ENCODE peak calls at places on chromosomes 12 and 14, in five cellular contexts. P is H9, Q is H1, H is neuronal stem cell, L is trophoblast cell. J is an unnamed sample.

GRCh38 chr14:59267046-59267445 is 78.6 kb downstream of the DAAM1 start:
- DNase-seq in P (no peak), Q (no peak), H (no peak), L (no peak), J (no peak)

GRCh38 chr14:55302770-55303472 is 31.7 kb downstream of the FBXO34 start:
- DNase-seq in P (no peak), Q (no peak), H (no peak), L (no peak), J (no peak)

GRCh38 chr12:95473440-95473946 is 459 bp upstream of the METAP2 start:
- DNase-seq in P (peak), Q (no peak), H (peak), L (peak), J (peak)

GRCh38 chr14:105436891-105437722 is 17.5 kb downstream of the MTA1 start:
- DNase-seq in P (no peak), Q (no peak), H (no peak), L (no peak), J (no peak)

GRCh38 chr12:69563166-69563762 is 22.0 kb upstream of the CCT2 start:
- DNase-seq in P (no peak), Q (no peak), H (no peak), L (no peak), J (no peak)

GRCh38 chr14:78131616-78132015 is 38.6 kb upstream of the NRXN3 start:
- DNase-seq in P (no peak), Q (no peak), H (no peak), L (no peak), J (no peak)

GRCh38 chr12:57012600-57013465 is 3.5 kb downstream of the TAC3 start:
- DNase-seq in P (no peak), Q (no peak), H (no peak), L (no peak), J (no peak)

GRCh38 chr12:114827460-114827859 is 143.5 kb upstream of the TBX3 start:
- DNase-seq in P (no peak), Q (no peak), H (no peak), L (no peak), J (no peak)

GRCh38 chr12:43590307-43590706 is 38.3 kb upstream of the ADAMTS20 start:
- DNase-seq in P (no peak), Q (no peak), H (no peak), L (no peak), J (no peak)

GRCh38 chr14:101784631-101785030 is 23.1 kb downstream of the PPP2R5C start:
- DNase-seq in P (no peak), Q (no peak), H (no peak), L (no peak), J (no peak)

GRCh38 chr14:36942522-36943245 is 229.7 kb downstream of the SLC25A21 start:
- DNase-seq in P (no peak), Q (no peak), H (no peak), L (no peak), J (peak)

GRCh38 chr12:100199347-100200136 is 1.1 kb upstream of the ACTR6 start:
- DNase-seq in P (peak), Q (peak), H (peak), L (peak), J (no peak)

GRCh38 chr14:34012978-34013713 is 62.3 kb upstream of the EGLN3 start:
- DNase-seq in P (no peak), Q (no peak), H (no peak), L (peak), J (no peak)

GRCh38 chr12:66636771-66637170 is 42.1 kb downstream of the GRIP1 start:
- DNase-seq in P (no peak), Q (no peak), H (no peak), L (no peak), J (peak)

GRCh38 chr14:72683787-72684186 is 210.1 kb downstream of the DPF3 start:
- DNase-seq in P (no peak), Q (no peak), H (no peak), L (no peak), J (no peak)

GRCh38 chr12:97324471-97324870 is 138.1 kb upstream of the RMST start:
- DNase-seq in P (no peak), Q (peak), H (no peak), L (no peak), J (no peak)

GRCh38 chr12:90257927-90258624 is 549.4 kb upstream of the ATP2B1 start:
- DNase-seq in P (no peak), Q (no peak), H (no peak), L (no peak), J (no peak)

GRCh38 chr14:94330857-94331256 is 7.7 kb upstream of the SERPINA6 start:
- DNase-seq in P (no peak), Q (peak), H (no peak), L (no peak), J (no peak)

GRCh38 chr12:52277486-52278245 is 3.2 kb downstream of the KRT86 start:
- DNase-seq in P (peak), Q (no peak), H (no peak), L (no peak), J (no peak)

GRCh38 chr14:31927348-31927826 is 149.7 kb upstream of the ARHGAP5 start:
- DNase-seq in P (peak), Q (no peak), H (no peak), L (peak), J (peak)

GRCh38 chr14:88562831-88563686 is at the start of gene ZC3H14:
- DNase-seq in P (peak), Q (peak), H (peak), L (peak), J (peak)

GRCh38 chr12:25130741-25131188 is 64.2 kb downstream of the DNAI7 start:
- DNase-seq in P (no peak), Q (no peak), H (peak), L (peak), J (peak)

GRCh38 chr14:71166434-71166833 is 259.2 kb downstream of the PCNX1 start:
- DNase-seq in P (no peak), Q (no peak), H (no peak), L (peak), J (no peak)

GRCh38 chr12:26360062-26360461 is 164.7 kb downstream of the SSPN start:
- DNase-seq in P (no peak), Q (no peak), H (no peak), L (no peak), J (no peak)

GRCh38 chr12:12724421-12725085 is 7.4 kb downstream of the CDKN1B start:
- DNase-seq in P (no peak), Q (peak), H (no peak), L (peak), J (peak)

GRCh38 chr12:15931590-15932053 is 20.5 kb downstream of the DERA start:
- DNase-seq in P (no peak), Q (no peak), H (no peak), L (no peak), J (no peak)

GRCh38 chr14:99069946-99070345 is 202.1 kb downstream of the BCL11B start:
- DNase-seq in P (peak), Q (peak), H (no peak), L (no peak), J (no peak)

GRCh38 chr12:38162013-38162412 is 154.6 kb upstream of the ALG10B start:
- DNase-seq in P (no peak), Q (no peak), H (no peak), L (no peak), J (no peak)

GRCh38 chr12:68611094-68611818 is 557 bp downstream of the RAP1B start:
- DNase-seq in P (peak), Q (peak), H (peak), L (peak), J (peak)

GRCh38 chr12:112680993-112681392 is 110.6 kb upstream of the RPH3A start:
- DNase-seq in P (no peak), Q (no peak), H (no peak), L (no peak), J (no peak)

GRCh38 chr12:76859621-76860020 is 19.2 kb downstream of the CSRP2 start:
- DNase-seq in P (no peak), Q (no peak), H (no peak), L (no peak), J (no peak)

DNA sequence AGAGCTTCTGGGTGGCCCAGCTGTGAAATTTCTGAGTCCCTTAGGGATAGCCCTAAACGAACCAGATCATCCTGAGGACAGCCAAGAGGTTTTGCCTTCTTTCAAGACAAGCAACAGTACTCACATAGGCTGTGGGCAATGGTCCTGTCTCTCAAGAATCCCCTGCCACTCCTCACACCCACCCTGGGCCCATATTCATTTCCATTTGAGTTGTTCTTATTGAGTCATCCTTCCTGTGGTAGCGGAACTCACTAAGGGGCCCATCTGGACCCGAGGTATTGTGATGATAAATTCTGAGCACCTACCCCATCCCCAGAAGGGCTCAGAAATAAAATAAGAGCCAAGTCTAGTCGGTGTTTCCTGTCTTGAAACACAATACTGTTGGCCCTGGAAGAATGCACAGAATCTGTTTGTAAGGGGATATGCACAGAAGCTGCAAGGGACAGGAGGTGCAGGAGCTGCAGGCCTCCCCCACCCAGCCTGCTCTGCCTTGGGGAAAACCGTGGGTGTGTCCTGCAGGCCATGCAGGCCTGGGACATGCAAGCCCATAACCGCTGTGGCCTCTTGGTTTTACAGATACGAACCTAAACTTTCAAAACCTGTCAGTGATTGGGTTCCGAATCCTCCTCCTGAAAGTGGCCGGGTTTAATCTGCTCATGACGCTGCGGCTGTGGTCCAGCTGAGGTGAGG is 38.9 kb downstream of the DAD1 start:
- DNase-seq in P (no peak), Q (no peak), H (no peak), L (no peak), J (no peak)
- H3K4ac ChIP-seq in P (no peak), Q (no peak), H (no peak), L (no peak), J (peak)

GRCh38 chr14:89773151-89773550 is 181.4 kb downstream of the EFCAB11 start:
- DNase-seq in P (no peak), Q (no peak), H (no peak), L (no peak), J (no peak)
- H3K18ac ChIP-seq in P (no peak), Q (no peak), H (peak), L (no peak), J (no peak)

GRCh38 chr12:86543716-86544115 is 287.5 kb upstream of the MGAT4C start:
- DNase-seq in P (no peak), Q (no peak), H (no peak), L (no peak), J (no peak)
- H2BK12ac ChIP-seq in P (no peak), Q (no peak), H (no peak), L (no peak), J (no peak)

GRCh38 chr12:14836336-14837210 is 6.8 kb downstream of the ART4 start:
- DNase-seq in P (no peak), Q (no peak), H (no peak), L (peak), J (peak)
- H3K4ac ChIP-seq in P (no peak), Q (no peak), H (no peak), L (no peak), J (peak)

GRCh38 chr12:19151298-19151697 is 21.8 kb downstream of the PLEKHA5 start:
- DNase-seq in P (no peak), Q (no peak), H (no peak), L (no peak), J (no peak)
- H3K18ac ChIP-seq in P (no peak), Q (no peak), H (no peak), L (no peak), J (no peak)

DNA sequence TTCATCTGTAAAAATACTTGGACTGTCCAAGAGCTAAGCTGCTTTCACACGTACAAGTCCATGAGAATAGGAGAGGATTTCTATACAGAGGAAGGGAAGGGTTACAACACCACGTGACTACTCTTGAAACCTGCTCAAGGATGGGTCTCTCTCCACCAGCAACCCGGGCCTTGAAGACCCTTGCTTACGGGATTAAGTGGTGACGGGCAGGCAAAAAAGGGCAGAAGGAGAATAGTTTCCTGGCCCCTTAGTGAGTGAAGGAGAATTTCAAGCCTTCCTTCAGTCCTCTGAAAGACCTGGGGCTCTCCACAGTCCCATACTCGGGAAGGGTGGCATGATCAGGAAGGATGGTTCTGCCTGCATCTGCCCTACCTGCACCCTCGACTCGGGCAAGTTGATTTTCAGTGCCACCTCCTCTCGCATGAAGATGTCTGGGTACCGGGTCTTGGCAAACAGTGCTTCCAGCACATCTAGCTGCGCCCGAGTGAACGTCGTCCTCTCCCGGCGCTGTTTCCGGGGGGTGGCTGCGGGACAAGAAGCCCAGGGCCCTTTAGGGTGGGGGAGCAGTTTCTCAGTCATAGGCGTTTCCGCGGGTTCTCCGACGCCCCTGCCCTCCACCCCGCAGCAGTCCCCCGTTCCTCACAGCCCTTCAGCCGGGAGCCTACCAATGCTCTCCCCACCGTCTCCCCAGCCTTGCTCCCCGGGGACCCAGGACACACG is 6.3 kb downstream of the OTX2 start:
- DNase-seq in P (no peak), Q (peak), H (no peak), L (no peak), J (no peak)
- H2BK12ac ChIP-seq in P (no peak), Q (peak), H (no peak), L (no peak), J (no peak)

DNA sequence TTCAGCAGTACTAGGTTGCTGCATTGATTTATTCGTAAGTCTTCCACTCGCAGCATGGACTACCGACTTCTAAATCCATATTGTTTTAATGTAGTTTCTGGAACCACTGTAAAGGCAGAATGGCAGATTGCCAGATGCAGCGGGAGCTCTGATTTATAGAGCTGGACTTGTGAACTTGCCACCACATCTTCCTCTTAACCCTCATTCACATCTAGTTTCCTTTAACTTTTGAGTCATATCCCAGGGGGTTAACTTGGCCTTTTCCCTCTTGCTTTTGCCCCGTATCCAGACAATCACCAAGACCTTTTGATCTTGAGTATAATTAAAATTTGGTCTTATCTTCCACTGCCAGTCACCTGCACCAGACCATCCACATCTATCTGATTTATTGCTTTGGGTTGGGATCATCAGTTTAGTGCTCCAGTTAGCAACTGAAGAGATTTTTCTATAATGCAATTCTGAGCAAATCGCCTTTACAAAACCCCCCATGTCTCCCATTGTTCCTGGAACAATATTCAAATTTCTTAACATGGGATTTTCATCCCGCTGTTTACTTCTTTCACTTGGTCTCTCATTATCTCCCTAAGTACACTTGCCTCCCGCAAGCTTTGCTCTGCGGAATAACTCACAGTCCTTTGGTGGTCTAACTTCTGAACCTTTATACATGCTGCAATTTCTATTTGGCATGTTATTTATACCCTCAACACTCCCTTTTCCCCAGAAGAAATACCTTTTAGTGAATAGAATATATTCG is 130.5 kb downstream of the ACSS3 start:
- DNase-seq in P (no peak), Q (no peak), H (no peak), L (no peak), J (peak)
- H3K4ac ChIP-seq in P (no peak), Q (no peak), H (no peak), L (no peak), J (no peak)

GRCh38 chr14:51661504-51661903 is 9.8 kb downstream of the FRMD6 start:
- DNase-seq in P (no peak), Q (no peak), H (no peak), L (no peak), J (no peak)

GRCh38 chr14:51660720-51661119 is 9.0 kb downstream of the FRMD6 start:
- DNase-seq in P (no peak), Q (no peak), H (no peak), L (no peak), J (no peak)

GRCh38 chr14:51654549-51654879 is 2.8 kb downstream of the FRMD6 start:
- DNase-seq in P (no peak), Q (no peak), H (no peak), L (no peak), J (no peak)

GRCh38 chr14:51657762-51658161 is 6.1 kb downstream of the FRMD6 start:
- DNase-seq in P (no peak), Q (no peak), H (no peak), L (no peak), J (peak)

DNA sequence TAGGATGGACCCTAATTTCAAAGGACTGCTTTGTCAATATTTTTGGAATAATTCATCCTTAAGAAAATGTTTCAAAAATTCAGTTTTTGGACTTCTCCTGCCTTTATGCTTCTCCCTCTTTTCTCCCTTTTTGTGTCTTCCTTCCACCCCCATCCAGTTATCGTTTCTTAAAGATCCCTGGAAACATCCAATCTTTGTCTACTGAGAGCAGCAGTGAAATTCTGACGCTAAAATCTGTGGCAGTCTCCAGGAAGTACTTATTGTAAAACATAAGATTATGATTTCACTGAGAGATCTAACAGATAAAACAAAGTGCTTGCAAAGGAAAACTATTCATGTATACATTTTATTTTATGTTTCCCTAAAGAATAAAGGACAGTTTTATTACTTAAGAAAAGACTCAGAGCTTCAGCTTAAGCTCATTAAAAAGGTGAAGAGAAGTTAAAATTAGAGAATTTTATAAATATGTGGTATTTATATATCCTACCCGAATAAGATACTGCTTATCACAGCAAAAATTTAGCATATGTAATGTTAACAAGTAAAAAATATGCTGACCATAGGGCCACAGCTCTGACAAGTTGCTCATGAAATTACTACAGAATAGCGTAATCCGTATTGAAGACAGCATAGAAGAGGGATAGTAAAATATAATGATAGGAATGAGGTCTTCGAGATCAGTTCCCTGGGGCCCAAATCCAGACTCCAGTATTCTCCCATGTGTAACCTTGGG is 6.9 kb downstream of the FRMD6 start:
- DNase-seq in P (no peak), Q (no peak), H (no peak), L (no peak), J (no peak)
- H3K18ac ChIP-seq in P (no peak), Q (no peak), H (no peak), L (no peak), J (no peak)

GRCh38 chr12:105221588-105222325 is 14.2 kb downstream of the APPL2 start:
- DNase-seq in P (no peak), Q (no peak), H (no peak), L (no peak), J (no peak)
- H2BK12ac ChIP-seq in P (no peak), Q (no peak), H (no peak), L (no peak), J (no peak)